ENCODE peak calls at places on chromosomes 11 and 22, in four cellular contexts. C, O, V and S are unnamed samples.

GRCh38 chr22:18156878-18157713 is 7.1 kb downstream of the USP18 start:
- DNase-seq in V (peak; percentile 54), C (peak; percentile 64), O (no peak), S (peak; percentile 70)

GRCh38 chr11:134737563-134738510 is 325.8 kb upstream of the B3GAT1 start:
- DNase-seq in C (no peak), V (no peak), O (no peak), S (no peak)

GRCh38 chr22:28441720-28442263 is 237.8 kb downstream of the TTC28 start:
- DNase-seq in V (no peak), O (no peak), C (peak; percentile 73), S (no peak)

GRCh38 chr11:26599421-26599820 is 27.4 kb upstream of the MUC15 start:
- DNase-seq in V (no peak), O (no peak), C (no peak), S (no peak)

GRCh38 chr11:40281055-40281580 is 1178.3 kb downstream of the LRRC4C start:
- DNase-seq in V (no peak), O (no peak), C (no peak), S (no peak)

GRCh38 chr22:33124471-33124870 is 66.3 kb upstream of the SYN3 start:
- DNase-seq in O (no peak), V (no peak), C (no peak), S (no peak)

GRCh38 chr11:117933930-117934329 is 4.7 kb upstream of the TMPRSS13 start:
- DNase-seq in V (no peak), C (no peak), O (no peak), S (no peak)

GRCh38 chr11:63573881-63574855 is 11.0 kb upstream of the PLAAT2 start:
- DNase-seq in C (peak; percentile 78), V (no peak), O (no peak), S (no peak)

GRCh38 chr11:99446400-99446799 is 425.7 kb downstream of the CNTN5 start:
- DNase-seq in O (no peak), V (no peak), C (no peak), S (no peak)

GRCh38 chr22:37623075-37624016 is 14.7 kb downstream of the GGA1 start:
- DNase-seq in C (peak; percentile 50), O (no peak), V (no peak), S (no peak)

GRCh38 chr11:111299111-111300026 is 1.0 kb downstream of the POU2AF3 start:
- DNase-seq in C (peak; percentile 46), V (no peak), O (no peak), S (peak; percentile 40)

GRCh38 chr11:19458721-19459120 is 218.0 kb upstream of the E2F8 start:
- DNase-seq in O (no peak), C (no peak), V (no peak), S (no peak)

GRCh38 chr11:416757-417621 is 2.2 kb upstream of the SIGIRR start:
- DNase-seq in C (no peak), V (peak; percentile 50), O (no peak), S (no peak)

GRCh38 chr22:16989915-16990314 is 18.1 kb downstream of the GAB4 start:
- DNase-seq in O (no peak), V (no peak), C (no peak), S (no peak)

GRCh38 chr11:41578421-41579047 is 119.1 kb upstream of the LRRC4C start:
- DNase-seq in V (no peak), C (no peak), O (no peak), S (no peak)

GRCh38 chr11:122673706-122674105 is 18.2 kb downstream of the UBASH3B start:
- DNase-seq in C (no peak), V (no peak), O (no peak), S (no peak)

GRCh38 chr11:66976048-66976467 is 954 bp downstream of the C11orf86 start:
- DNase-seq in O (no peak), V (peak; percentile 67), C (peak; percentile 35), S (peak; percentile 72)

GRCh38 chr22:50286275-50286674 is 16.1 kb upstream of the MAPK11 start:
- DNase-seq in C (no peak), O (no peak), V (no peak), S (no peak)

GRCh38 chr11:130490682-130491449 is 42.4 kb downstream of the ADAMTS15 start:
- DNase-seq in V (no peak), O (no peak), C (no peak), S (no peak)

GRCh38 chr11:83033972-83034672 is 37.6 kb downstream of the RAB30 start:
- DNase-seq in O (no peak), C (no peak), V (no peak), S (no peak)

GRCh38 chr22:44338183-44338812 is 25.5 kb upstream of the SHISAL1 start:
- DNase-seq in C (no peak), O (no peak), V (no peak), S (no peak)

GRCh38 chr11:8168485-8169257 is at the start of gene RIC3:
- DNase-seq in V (peak; percentile 19), C (no peak), O (no peak), S (peak; percentile 43)

GRCh38 chr22:45157907-45158306 is 5.8 kb upstream of the NUP50 start:
- DNase-seq in O (no peak), C (no peak), V (no peak), S (no peak)

GRCh38 chr11:61334434-61335354 is 1.7 kb downstream of the TKFC start:
- DNase-seq in C (peak; percentile 65), O (no peak), V (no peak), S (no peak)

GRCh38 chr11:111557425-111558111 is 17.0 kb downstream of the LAYN start:
- DNase-seq in O (no peak), C (peak; percentile 14), V (no peak), S (no peak)

GRCh38 chr22:22125028-22125578 is 119.5 kb upstream of the VPREB1 start:
- DNase-seq in C (no peak), O (no peak), V (no peak), S (no peak)

GRCh38 chr11:130369713-130370112 is 55.0 kb upstream of the ZBTB44 start:
- DNase-seq in V (no peak), O (no peak), C (no peak), S (no peak)

DNA sequence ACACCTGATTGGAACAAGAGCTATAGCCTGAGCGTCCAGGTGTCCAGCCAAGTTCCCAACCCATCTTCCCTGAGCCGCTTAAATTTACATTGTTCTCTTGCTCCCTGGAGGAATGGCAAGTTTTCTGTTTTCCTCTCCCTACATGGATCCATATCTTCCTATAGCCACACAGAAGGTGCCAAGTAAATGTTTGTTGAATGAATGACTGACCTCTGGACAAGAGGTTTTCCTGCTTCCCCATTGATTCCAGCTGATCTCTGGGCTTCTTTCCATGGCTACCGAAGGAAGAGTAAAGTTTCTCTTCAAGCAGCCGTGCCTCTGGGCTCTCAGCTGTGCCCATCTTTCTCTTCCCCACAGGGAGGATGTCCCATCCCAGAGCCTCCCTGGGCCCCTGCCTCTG is 107.5 kb downstream of the MICAL2 start:
- DNase-seq in V (no peak), O (no peak), C (no peak), S (no peak)
- H3K4me1 ChIP-seq in V (no peaks in the 10 kb centered on the region), O (no peaks in the 10 kb centered on the region), C (peaks cover 68% of the 10 kb centered on the region), S (no peaks in the 10 kb centered on the region)

GRCh38 chr11:124800226-124800929 is at the start of gene MSANTD2:
- DNase-seq in O (no peak), C (peak; percentile 46), V (peak; percentile 29), S (peak; percentile 70)

GRCh38 chr11:124798991-124799383 is 1.2 kb downstream of the MSANTD2 start:
- DNase-seq in C (no peak), O (no peak), V (no peak), S (peak; percentile 18)

GRCh38 chr11:124799384-124800225 is 601 bp downstream of the MSANTD2 start:
- DNase-seq in C (no peak), O (no peak), V (no peak), S (peak; percentile 18)

GRCh38 chr11:124801014-124801413 is 808 bp upstream of the MSANTD2 start:
- DNase-seq in O (no peak), C (no peak), V (no peak), S (no peak)

DNA sequence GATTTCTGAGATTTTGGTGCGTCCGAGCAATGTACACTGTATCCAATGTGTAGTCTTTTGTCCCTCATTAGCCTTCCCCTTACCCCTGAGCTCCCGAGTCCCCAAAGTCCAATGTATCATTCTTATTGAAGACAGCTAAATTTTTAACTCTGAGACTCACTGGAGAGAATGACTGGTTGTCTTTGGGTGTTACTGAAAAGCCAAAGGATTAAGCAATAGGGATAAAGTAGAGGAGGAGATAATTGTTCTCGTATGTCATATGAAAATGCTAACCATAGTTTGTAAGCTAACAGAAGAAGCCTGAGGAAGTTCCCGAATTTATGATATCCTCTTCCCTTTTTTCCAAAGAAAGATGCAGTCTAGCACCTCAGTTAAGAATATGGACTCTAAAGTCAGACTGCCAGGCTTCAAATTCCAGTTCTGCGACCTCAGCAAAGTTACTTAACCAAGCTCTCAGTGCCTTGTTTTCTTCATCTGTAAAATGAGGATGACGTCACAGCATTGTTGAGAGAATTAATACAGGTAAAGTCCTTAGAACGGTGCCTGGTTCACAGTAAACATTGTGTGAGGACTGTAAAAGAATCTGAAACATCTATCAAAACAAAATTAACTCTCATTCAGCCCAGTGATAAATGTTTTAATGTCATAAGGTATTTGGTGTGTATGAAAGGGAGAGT is 1.6 kb upstream of the MSANTD2 start:
- DNase-seq in V (no peak), C (no peak), O (no peak), S (no peak)
- TF ChIP-seq SUZ12 in V (no peak), C (no peak), O (no peak), S (no peak)

DNA sequence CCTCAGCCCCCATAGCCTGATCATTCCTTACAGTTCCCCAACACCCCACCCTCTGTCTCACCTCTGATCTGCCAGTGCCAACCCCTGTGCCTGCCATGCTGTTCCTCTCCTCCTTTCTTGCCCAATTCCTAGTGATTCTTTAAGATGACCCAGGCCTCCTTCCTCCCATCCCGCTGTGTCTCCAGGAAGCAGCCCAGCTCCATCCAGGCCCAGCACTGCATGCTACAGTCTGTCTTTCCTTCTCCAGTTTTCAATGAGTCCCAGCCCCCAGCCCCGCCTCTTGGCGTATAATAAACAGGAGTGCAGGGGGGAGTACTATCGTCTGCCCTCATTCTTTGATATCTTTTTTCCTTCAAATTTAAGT is 12.3 kb downstream of the LTBP3 start:
- DNase-seq in O (no peak), V (no peak), C (no peak), S (no peak)
- H3K4me3 ChIP-seq in O (peak overlapping the region; percentile 68), V (peak overlapping the region; percentile 28), C (peak overlapping the region; percentile 44), S (peak overlapping the region; percentile 44)

GRCh38 chr11:2989551-2989950 is 2.6 kb downstream of the NAP1L4 start:
- DNase-seq in V (no peak), O (no peak), C (no peak), S (no peak)

GRCh38 chr11:2993000-2993330 is 836 bp upstream of the NAP1L4 start:
- DNase-seq in O (no peak), C (no peak), V (no peak), S (no peak)

GRCh38 chr11:2990617-2991476 is 1.3 kb downstream of the NAP1L4 start:
- DNase-seq in V (no peak), O (no peak), C (peak; percentile 77), S (no peak)

GRCh38 chr11:2992234-2992999 is at the start of gene NAP1L4:
- DNase-seq in O (peak; percentile 91), V (peak; percentile 93), C (peak; percentile 93), S (peak; percentile 98)

DNA sequence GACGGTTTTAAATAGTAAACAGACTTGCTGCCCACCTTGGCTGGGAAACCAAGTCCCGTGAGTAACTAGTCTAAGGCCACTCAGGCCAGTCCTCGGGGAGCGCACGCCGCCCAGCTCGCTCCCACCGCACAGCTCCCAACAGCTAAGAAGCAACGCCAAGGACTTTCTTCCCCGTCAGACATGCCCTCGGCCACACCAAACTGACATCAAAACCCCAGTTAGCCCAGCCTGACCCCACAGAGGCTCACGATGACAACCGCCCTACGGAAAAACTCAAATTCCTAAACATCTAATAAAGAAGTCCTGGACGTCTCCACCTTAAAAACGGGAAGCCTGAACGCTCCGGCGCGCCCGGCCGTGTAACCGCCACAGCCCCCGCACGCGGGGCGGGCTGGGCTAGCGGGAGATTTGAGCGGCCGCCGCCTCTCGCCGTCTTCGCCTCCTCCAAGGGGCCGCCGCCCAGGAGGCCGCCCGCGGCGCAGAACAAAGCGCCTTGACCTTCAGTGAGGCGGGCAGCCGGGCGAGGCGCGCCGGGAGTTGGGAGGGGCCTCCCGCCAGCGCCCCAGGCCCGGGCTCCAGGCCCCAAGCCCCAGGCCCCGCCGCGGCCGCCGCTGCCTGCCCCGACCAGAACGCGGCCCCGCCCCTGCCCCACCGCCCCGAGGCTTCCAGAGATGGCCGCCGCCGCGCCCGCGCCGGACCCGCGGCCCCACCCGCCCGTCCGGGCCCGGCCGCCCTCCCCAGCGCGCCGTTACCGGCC is 474 bp downstream of the NAP1L4 start:
- DNase-seq in C (peak; percentile 18), O (no peak), V (no peak), S (peak; percentile 40)
- H3K4me1 ChIP-seq in C (peaks cover 35% of the 10 kb centered on the region), O (peaks cover 6% of the 10 kb centered on the region), V (peaks cover 6% of the 10 kb centered on the region), S (peaks cover 5% of the 10 kb centered on the region)